ENCODE peak calls at places on chromosomes 11 and 22, in seven cellular contexts. One of them, this sample, is unnamed.

GRCh38 chr11:99020324-99021225 is at the start of gene CNTN5:
- DNase-seq in astrocyte of the hippocampus: peak; percentile 54
- DNase-seq in ACHN: peak; percentile 31
- DNase-seq in ovary: no peak
- DNase-seq in non-pigmented ciliary epithelial cell: no peak
- DNase-seq in naive thymus-derived CD8-positive, alpha-beta T cell: no peak
- DNase-seq in NCI-H1436: no peak
- DNase-seq in this sample: peak; percentile 15

GRCh38 chr11:2512431-2513407 is 67.9 kb downstream of the KCNQ1 start:
- DNase-seq in NCI-H1436: no peak
- DNase-seq in naive thymus-derived CD8-positive, alpha-beta T cell: no peak
- DNase-seq in non-pigmented ciliary epithelial cell: no peak
- DNase-seq in ovary: peak; percentile 11
- DNase-seq in ACHN: no peak
- DNase-seq in astrocyte of the hippocampus: no peak
- DNase-seq in this sample: no peak

GRCh38 chr11:1226981-1227550 is 4.2 kb downstream of the MUC5B start:
- DNase-seq in naive thymus-derived CD8-positive, alpha-beta T cell: no peak
- DNase-seq in NCI-H1436: no peak
- DNase-seq in non-pigmented ciliary epithelial cell: no peak
- DNase-seq in ACHN: no peak
- DNase-seq in astrocyte of the hippocampus: no peak
- DNase-seq in ovary: peak; percentile 16
- DNase-seq in this sample: peak; percentile 40

GRCh38 chr11:128481135-128481534 is 106.2 kb downstream of the ETS1 start:
- DNase-seq in ovary: no peak
- DNase-seq in non-pigmented ciliary epithelial cell: no peak
- DNase-seq in naive thymus-derived CD8-positive, alpha-beta T cell: no peak
- DNase-seq in astrocyte of the hippocampus: peak; percentile 80
- DNase-seq in ACHN: no peak
- DNase-seq in NCI-H1436: no peak
- DNase-seq in this sample: no peak

GRCh38 chr22:39773976-39774539 is 119.5 kb downstream of the ENTHD1 start:
- DNase-seq in NCI-H1436: no peak
- DNase-seq in non-pigmented ciliary epithelial cell: peak; percentile 6
- DNase-seq in naive thymus-derived CD8-positive, alpha-beta T cell: no peak
- DNase-seq in astrocyte of the hippocampus: no peak
- DNase-seq in ovary: no peak
- DNase-seq in ACHN: no peak
- DNase-seq in this sample: no peak

GRCh38 chr11:105357764-105358163 is 218.2 kb upstream of the CARD18 start:
- DNase-seq in non-pigmented ciliary epithelial cell: peak; percentile 34
- DNase-seq in astrocyte of the hippocampus: peak; percentile 62
- DNase-seq in naive thymus-derived CD8-positive, alpha-beta T cell: no peak
- DNase-seq in NCI-H1436: no peak
- DNase-seq in ovary: no peak
- DNase-seq in ACHN: peak; percentile 2
- DNase-seq in this sample: no peak

GRCh38 chr11:69007978-69008381 is 5.1 kb downstream of the MRGPRF start:
- DNase-seq in astrocyte of the hippocampus: peak; percentile 18
- DNase-seq in ACHN: no peak
- DNase-seq in non-pigmented ciliary epithelial cell: no peak
- DNase-seq in NCI-H1436: no peak
- DNase-seq in ovary: peak; percentile 54
- DNase-seq in naive thymus-derived CD8-positive, alpha-beta T cell: no peak
- DNase-seq in this sample: peak; percentile 24

GRCh38 chr22:21641417-21641794 is 696 bp upstream of the SDF2L1 start:
- DNase-seq in ACHN: peak; percentile 61
- DNase-seq in NCI-H1436: no peak
- DNase-seq in astrocyte of the hippocampus: peak; percentile 72
- DNase-seq in ovary: no peak
- DNase-seq in naive thymus-derived CD8-positive, alpha-beta T cell: no peak
- DNase-seq in non-pigmented ciliary epithelial cell: no peak
- DNase-seq in this sample: peak; percentile 61

This sample was measured in A549.